ENCODE peak calls at places on chromosomes 11 and 22, in four cellular contexts. One of them, this sample, is unnamed.

GRCh38 chr22:33354928-33355327 is 296.7 kb upstream of the SYN3 start:
- DNase-seq in WTC11: no peak
- DNase-seq in D721Med: no peak
- DNase-seq in spleen: no peak
- DNase-seq in this sample: no peak

GRCh38 chr22:46378499-46379300 is 43.2 kb downstream of the TRMU start:
- DNase-seq in WTC11: no peak
- DNase-seq in D721Med: no peak
- DNase-seq in spleen: no peak
- DNase-seq in this sample: no peak

GRCh38 chr11:3161309-3161708 is 3.8 kb downstream of the OSBPL5 start:
- DNase-seq in spleen: peak; percentile 65
- DNase-seq in D721Med: no peak
- DNase-seq in WTC11: peak; percentile 6
- DNase-seq in this sample: no peak

GRCh38 chr22:39173050-39173706 is 20.7 kb upstream of the CBX7 start:
- DNase-seq in WTC11: no peak
- DNase-seq in spleen: no peak
- DNase-seq in D721Med: no peak
- DNase-seq in this sample: no peak

GRCh38 chr11:31711137-31711536 is 100.0 kb downstream of the PAX6 start:
- DNase-seq in spleen: no peak
- DNase-seq in D721Med: no peak
- DNase-seq in WTC11: no peak
- DNase-seq in this sample: no peak

GRCh38 chr11:33452806-33453205 is 195.6 kb downstream of the HIPK3 start:
- DNase-seq in spleen: no peak
- DNase-seq in WTC11: no peak
- DNase-seq in D721Med: no peak
- DNase-seq in this sample: no peak

GRCh38 chr11:17991799-17992433 is 20.9 kb downstream of the SERGEF start:
- DNase-seq in WTC11: peak; percentile 35
- DNase-seq in D721Med: peak; percentile 29
- DNase-seq in spleen: no peak
- DNase-seq in this sample: peak; percentile 49

GRCh38 chr11:119254239-119254638 is 48.1 kb downstream of the CBL start:
- DNase-seq in D721Med: no peak
- DNase-seq in WTC11: no peak
- DNase-seq in spleen: no peak
- DNase-seq in this sample: no peak

GRCh38 chr11:34791725-34792124 is 124.5 kb downstream of the APIP start:
- DNase-seq in WTC11: no peak
- DNase-seq in D721Med: no peak
- DNase-seq in spleen: no peak
- DNase-seq in this sample: no peak

GRCh38 chr11:108963118-108963517 is 298.2 kb downstream of the DDX10 start:
- DNase-seq in WTC11: no peak
- DNase-seq in D721Med: no peak
- DNase-seq in spleen: no peak
- DNase-seq in this sample: no peak

GRCh38 chr11:7573558-7574296 is 59.9 kb downstream of the PPFIBP2 start:
- DNase-seq in spleen: no peak
- DNase-seq in WTC11: peak; percentile 19
- DNase-seq in D721Med: no peak
- DNase-seq in this sample: peak; percentile 26

GRCh38 chr11:69419662-69420061 is 61.8 kb upstream of the LINC01488 start:
- DNase-seq in D721Med: no peak
- DNase-seq in spleen: peak; percentile 59
- DNase-seq in WTC11: no peak
- DNase-seq in this sample: no peak

GRCh38 chr22:19755145-19755710 is 5.3 kb upstream of the TBX1 start:
- DNase-seq in spleen: no peak
- DNase-seq in D721Med: no peak
- DNase-seq in WTC11: peak; percentile 42
- DNase-seq in this sample: peak; percentile 50

GRCh38 chr11:134794192-134794591 is 382.1 kb upstream of the B3GAT1 start:
- DNase-seq in WTC11: no peak
- DNase-seq in D721Med: no peak
- DNase-seq in spleen: no peak
- DNase-seq in this sample: no peak

GRCh38 chr11:87213444-87213843 is 175.7 kb downstream of the TMEM135 start:
- DNase-seq in WTC11: no peak
- DNase-seq in spleen: no peak
- DNase-seq in D721Med: no peak
- DNase-seq in this sample: no peak

GRCh38 chr11:87215236-87215635 is 177.5 kb downstream of the TMEM135 start:
- DNase-seq in spleen: no peak
- DNase-seq in D721Med: no peak
- DNase-seq in WTC11: no peak
- DNase-seq in this sample: no peak

GRCh38 chr11:87212891-87213290 is 175.2 kb downstream of the TMEM135 start:
- DNase-seq in WTC11: no peak
- DNase-seq in D721Med: no peak
- DNase-seq in spleen: no peak
- DNase-seq in this sample: no peak
- TF ChIP-seq CTCF in WTC11: no peak
- TF ChIP-seq CTCF in D721Med: no peak
- TF ChIP-seq CTCF in spleen: no peak
- TF ChIP-seq CTCF in this sample: no peak

DNA sequence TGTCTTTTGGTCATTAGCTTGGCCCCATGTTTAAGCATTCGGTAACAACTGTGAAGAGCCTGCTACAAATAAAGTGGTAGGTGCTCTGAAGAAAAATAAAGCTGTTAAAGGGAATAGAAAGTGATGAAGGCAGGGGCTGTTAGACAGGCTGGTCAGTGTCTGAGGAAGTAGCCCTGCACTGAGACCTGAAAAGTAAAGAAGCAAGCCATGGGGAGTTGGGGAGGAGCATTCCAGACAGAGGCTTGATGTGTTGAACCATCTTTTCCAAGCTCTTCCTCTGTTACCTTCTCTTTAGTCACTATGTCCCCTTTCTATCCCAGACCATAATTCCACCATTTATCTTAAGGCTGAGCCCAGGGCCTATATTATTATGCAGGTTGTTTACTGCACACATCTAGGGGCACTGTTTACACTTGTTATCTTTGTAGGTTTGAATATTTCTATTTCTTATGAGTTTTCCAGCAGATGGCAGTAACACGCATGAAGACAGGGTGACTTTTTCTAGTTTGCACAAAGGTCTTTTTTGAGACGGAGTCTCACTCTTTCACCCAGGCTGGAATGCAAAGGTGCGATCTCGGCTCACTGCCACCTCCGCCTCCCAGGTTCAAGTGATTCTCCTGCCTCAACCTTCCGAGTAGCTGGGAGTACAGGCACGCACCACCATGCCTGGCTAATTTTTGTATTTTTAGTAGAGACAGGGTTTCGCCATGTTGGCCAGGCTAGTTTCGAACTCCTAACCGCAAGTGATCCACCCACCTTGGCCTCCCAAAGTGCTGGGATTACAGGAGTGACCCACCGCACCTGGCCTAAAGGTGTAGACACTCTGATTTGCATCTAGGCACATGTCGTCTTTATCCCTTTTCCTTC is 23.0 kb downstream of the ZFTA start:
- DNase-seq in spleen: no peak
- DNase-seq in WTC11: no peak
- DNase-seq in D721Med: no peak
- DNase-seq in this sample: no peak
- TF ChIP-seq CTCF in spleen: no peak
- TF ChIP-seq CTCF in WTC11: no peak
- TF ChIP-seq CTCF in D721Med: no peak
- TF ChIP-seq CTCF in this sample: no peak

GRCh38 chr11:60739114-60739513 is 14.6 kb downstream of the MS4A18 start:
- DNase-seq in spleen: no peak
- DNase-seq in WTC11: peak; percentile 49
- DNase-seq in D721Med: no peak
- DNase-seq in this sample: no peak
- TF ChIP-seq CTCF in spleen: no peak
- TF ChIP-seq CTCF in WTC11: peak; percentile 51
- TF ChIP-seq CTCF in D721Med: no peak
- TF ChIP-seq CTCF in this sample: no peak

DNA sequence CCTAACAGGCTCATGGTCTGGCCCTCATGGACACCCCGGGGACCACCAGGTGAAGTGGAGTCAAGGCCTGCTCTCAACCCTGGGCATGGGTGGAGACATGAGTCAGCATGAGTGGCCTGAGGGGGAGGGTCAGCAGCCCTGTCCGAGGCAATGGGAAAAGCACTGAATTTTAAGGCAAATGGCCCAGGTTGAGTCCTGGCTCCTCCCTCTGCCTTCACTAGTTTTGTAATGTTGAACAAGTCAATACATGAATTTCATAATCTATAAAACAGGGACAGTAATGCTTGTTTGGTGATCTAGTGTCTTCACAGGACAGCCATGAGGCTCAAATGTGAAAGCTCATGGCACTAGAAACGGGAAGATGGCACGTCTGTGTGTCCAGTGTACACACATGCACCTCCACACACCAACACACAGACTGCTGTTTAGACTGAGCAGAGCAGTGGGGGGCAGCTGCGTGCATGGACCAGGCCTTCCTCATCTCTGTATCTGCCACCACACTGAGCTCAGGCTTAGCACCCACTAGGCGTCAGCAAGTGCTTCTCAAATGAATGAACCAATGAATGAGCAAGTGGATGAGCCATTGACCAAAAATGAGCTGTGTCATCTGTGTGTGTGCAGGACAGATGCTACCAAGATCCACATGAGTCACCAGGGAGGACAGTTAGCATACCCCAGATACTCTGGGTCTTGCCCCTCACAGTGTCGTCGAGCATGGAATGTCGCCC is 63.4 kb downstream of the NRXN2 start:
- DNase-seq in D721Med: no peak
- DNase-seq in WTC11: no peak
- DNase-seq in spleen: no peak
- DNase-seq in this sample: no peak
- TF ChIP-seq CTCF in D721Med: no peak
- TF ChIP-seq CTCF in WTC11: no peak
- TF ChIP-seq CTCF in spleen: no peak
- TF ChIP-seq CTCF in this sample: no peak

DNA sequence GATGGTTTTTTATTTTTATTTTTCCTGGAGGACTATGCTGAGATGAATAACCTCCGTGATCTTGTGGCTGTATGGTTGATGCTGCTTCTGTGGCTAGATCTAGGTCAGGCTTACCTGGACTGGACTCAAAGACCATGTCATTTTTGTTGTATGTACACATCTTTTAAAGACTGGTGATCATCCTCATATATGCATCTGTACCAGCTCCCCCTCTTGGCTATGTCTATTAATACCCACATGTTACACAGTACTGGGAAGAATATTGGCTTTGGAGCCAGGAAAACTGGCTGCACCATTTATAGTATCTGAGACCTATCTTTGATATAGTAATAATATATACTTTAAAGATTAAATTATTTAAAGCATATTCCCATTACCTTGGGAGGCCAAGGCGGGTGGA is 18.4 kb upstream of the PITPNB start:
- DNase-seq in spleen: no peak
- DNase-seq in WTC11: no peak
- DNase-seq in D721Med: no peak
- DNase-seq in this sample: no peak
- TF ChIP-seq CTCF in spleen: no peak
- TF ChIP-seq CTCF in WTC11: no peak
- TF ChIP-seq CTCF in D721Med: peak; percentile 8
- TF ChIP-seq CTCF in this sample: no peak

DNA sequence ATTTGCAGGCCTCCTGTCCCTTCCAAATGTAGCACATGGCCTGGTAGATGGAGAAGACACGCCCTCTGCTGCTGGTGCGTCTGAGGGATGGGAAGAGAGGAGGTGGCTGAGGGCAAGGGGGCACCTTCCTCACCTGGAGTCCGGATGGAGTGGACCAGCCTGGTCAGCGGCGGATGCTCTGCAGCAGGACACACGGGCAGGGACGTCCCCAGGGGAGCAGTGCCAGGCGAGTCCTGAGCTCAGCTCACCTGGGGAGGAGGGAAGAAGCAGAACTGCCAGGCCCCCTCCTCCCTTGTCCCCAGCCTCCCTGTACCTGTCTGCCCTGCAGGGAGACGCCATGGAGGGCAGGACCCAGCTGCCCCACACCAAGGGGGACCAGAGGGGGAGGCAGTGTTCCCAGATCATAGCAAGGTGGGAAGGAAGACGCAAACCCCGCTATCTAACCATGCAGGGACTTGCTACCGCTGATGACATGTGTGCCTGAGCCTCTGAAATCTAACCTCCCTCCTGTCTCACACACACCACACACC is 1495.9 kb downstream of the BRD1 start:
- DNase-seq in spleen: no peak
- DNase-seq in D721Med: no peak
- DNase-seq in WTC11: no peak
- DNase-seq in this sample: no peak
- TF ChIP-seq CTCF in spleen: no peak
- TF ChIP-seq CTCF in D721Med: no peak
- TF ChIP-seq CTCF in WTC11: no peak
- TF ChIP-seq CTCF in this sample: no peak

DNA sequence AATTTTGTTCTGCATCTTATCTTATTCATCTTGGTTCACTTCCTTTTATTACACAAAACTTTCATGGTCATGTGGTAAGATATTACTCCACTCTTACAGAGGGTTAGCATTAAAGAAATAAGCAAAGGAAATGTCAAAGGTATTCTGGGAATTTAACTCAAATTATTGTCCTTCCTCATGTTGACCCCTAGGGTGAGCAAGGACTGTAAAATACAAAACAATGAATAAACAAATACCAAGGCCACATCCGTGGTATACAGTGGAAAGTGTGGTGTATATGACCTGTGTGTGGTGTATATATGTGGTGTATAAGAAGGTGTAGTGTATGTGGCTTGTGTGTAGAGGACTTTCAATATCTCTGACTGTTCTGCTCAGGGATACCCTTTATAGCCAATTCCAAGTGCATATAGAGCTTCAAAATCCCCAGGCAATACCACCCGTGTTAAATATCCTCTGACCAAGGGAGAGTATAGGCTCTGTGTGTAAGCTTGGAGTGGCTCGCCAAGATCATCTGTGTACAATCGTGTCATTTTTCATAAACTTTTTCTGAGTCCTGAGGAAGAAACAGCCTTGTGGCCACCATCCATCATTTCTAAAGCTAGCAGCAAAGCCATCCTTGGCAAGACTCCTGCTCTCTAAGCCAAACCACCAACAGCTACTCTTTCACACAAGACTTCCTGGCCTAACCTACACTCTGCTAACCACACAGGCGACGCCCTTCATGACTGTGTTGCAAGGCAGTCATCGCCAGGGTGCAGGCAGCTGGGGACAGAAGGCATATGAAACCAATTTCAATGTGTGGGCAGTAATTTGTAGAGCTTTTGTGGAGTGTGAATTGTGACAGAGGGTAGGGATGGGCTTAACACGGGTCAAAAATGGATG is 548.0 kb downstream of the ETS1 start:
- DNase-seq in WTC11: no peak
- DNase-seq in D721Med: no peak
- DNase-seq in spleen: peak; percentile 91
- DNase-seq in this sample: no peak
- TF ChIP-seq CTCF in WTC11: no peak
- TF ChIP-seq CTCF in D721Med: no peak
- TF ChIP-seq CTCF in spleen: no peak
- TF ChIP-seq CTCF in this sample: no peak